ENCODE peak calls at places on chromosome 14, in six cellular contexts. C is A549, S is testis, T is thyroid gland, F is foreskin keratinocyte, G is cardiac muscle cell. L is an unnamed sample.
A peak's percentile ranks its signal among the peaks of the same experiment; 100 is the strongest.

GRCh38 chr14:21090194-21090939 is 8.1 kb downstream of the ZNF219 start:
- DNase-seq in C (no peak), S (no peak), T (no peak), F (no peak), G (peak; percentile 21), L (no peak)

GRCh38 chr14:90559811-90560492 is 163.1 kb downstream of the CALM1 start:
- DNase-seq in C (no peak), S (no peak), T (no peak), F (no peak), G (no peak), L (no peak)

GRCh38 chr14:78519863-78520262 is 349.7 kb downstream of the NRXN3 start:
- DNase-seq in C (no peak), S (peak; percentile 52), T (peak; percentile 7), F (peak; percentile 9), G (peak; percentile 18), L (peak; percentile 29)

GRCh38 chr14:30655124-30655523 is 33.0 kb downstream of the SCFD1 start:
- DNase-seq in C (no peak), S (no peak), T (no peak), F (no peak), G (no peak), L (no peak)

GRCh38 chr14:66746316-66747006 is 238.5 kb downstream of the GPHN start:
- DNase-seq in C (peak; percentile 66), S (peak; percentile 53), T (no peak), F (peak; percentile 42), G (peak; percentile 75), L (peak; percentile 26)

GRCh38 chr14:100786131-100786530 is 39.8 kb upstream of the MEG3 start:
- DNase-seq in C (no peak), S (no peak), T (no peak), F (no peak), G (peak; percentile 75), L (no peak)

GRCh38 chr14:52922656-52923055 is 28.2 kb downstream of the FERMT2 start:
- DNase-seq in C (no peak), S (no peak), T (no peak), F (peak; percentile 25), G (peak; percentile 63), L (no peak)

GRCh38 chr14:25411933-25412757 is 362.2 kb upstream of the STXBP6 start:
- DNase-seq in C (peak; percentile 5), S (peak; percentile 59), T (no peak), F (no peak), G (peak; percentile 5), L (no peak)

GRCh38 chr14:34081576-34082136 is 130.8 kb upstream of the EGLN3 start:
- DNase-seq in C (peak; percentile 59), S (no peak), T (no peak), F (peak; percentile 75), G (peak; percentile 45), L (peak; percentile 74)

GRCh38 chr14:82889701-82890100 is 1356.0 kb upstream of the SEL1L start:
- DNase-seq in C (no peak), S (no peak), T (no peak), F (no peak), G (no peak), L (no peak)

GRCh38 chr14:99187858-99188257 is 84.1 kb downstream of the BCL11B start:
- DNase-seq in C (no peak), S (no peak), T (no peak), F (no peak), G (no peak), L (no peak)

GRCh38 chr14:99188721-99189120 is 83.3 kb downstream of the BCL11B start:
- DNase-seq in C (no peak), S (no peak), T (no peak), F (peak; percentile 20), G (no peak), L (no peak)

GRCh38 chr14:99185436-99186068 is 86.4 kb downstream of the BCL11B start:
- DNase-seq in C (no peak), S (no peak), T (no peak), F (no peak), G (no peak), L (no peak)

GRCh38 chr14:99189201-99189801 is 82.7 kb downstream of the BCL11B start:
- DNase-seq in C (no peak), S (no peak), T (no peak), F (no peak), G (no peak), L (no peak)

GRCh38 chr14:99186956-99187690 is 84.9 kb downstream of the BCL11B start:
- DNase-seq in C (no peak), S (no peak), T (no peak), F (no peak), G (no peak), L (no peak)
- H3K27ac ChIP-seq in C (no peak overlapping the region), S (no peak overlapping the region), T (no peak overlapping the region), F (no peak overlapping the region), G (no peak overlapping the region), L (no peak overlapping the region)

GRCh38 chr14:36824854-36825253 is 163.2 kb downstream of the PAX9 start:
- DNase-seq in C (no peak), S (no peak), T (no peak), F (no peak), G (no peak), L (no peak)
- TF ChIP-seq CTCF in C (no peak), S (no peak), T (no peak), F (no peak), G (no peak), L (no peak)

GRCh38 chr14:69631509-69631908 is 20.1 kb downstream of the SUSD6 start:
- DNase-seq in C (no peak), S (no peak), T (no peak), F (no peak), G (no peak), L (no peak)
- H3K27ac ChIP-seq in C (no peak overlapping the region), S (no peak overlapping the region), T (no peak overlapping the region), F (no peak overlapping the region), G (no peak overlapping the region), L (no peak overlapping the region)

DNA sequence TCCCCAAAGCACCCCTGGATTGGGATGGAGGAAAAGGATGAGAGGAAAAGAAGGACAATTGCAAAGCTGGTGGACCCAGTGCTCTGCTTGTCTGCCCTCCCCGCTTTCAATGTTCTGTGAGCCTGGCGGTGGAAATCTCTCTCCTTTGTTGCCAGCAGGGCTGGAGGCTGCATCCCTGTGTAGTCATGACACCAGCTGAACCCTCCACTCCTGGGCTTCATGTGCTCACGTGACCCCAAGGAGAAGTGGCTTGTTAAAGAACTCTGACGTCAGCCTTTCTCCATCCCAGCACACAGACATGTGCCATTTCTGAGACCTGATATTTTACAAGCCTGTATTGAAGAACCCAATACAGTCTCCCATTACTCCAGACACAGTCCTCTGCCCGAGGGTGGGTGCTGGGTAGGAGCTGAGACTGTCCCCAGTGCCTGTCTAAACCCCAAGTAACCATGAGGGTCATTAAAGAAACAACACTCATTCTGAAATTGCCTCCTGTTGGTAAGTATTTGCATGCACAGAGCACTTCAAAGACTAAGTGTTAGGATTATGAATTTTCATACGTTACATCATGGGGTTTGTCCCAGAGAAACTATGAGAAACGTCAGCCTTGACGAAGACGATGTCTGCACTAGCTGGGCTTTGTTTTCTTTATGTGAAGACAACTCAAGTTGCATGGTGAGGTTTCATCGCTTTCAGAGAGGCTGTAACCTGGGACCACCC is 21.7 kb downstream of the GALNT16 start:
- DNase-seq in C (no peak), S (no peak), T (peak; percentile 8), F (no peak), G (no peak), L (no peak)
- TF ChIP-seq CTCF in C (no peak), S (no peak), T (no peak), F (no peak), G (no peak), L (no peak)

GRCh38 chr14:97707603-97708002 is 910.4 kb downstream of the VRK1 start:
- DNase-seq in C (no peak), S (no peak), T (no peak), F (no peak), G (no peak), L (no peak)
- H3K27ac ChIP-seq in C (no peak overlapping the region), S (no peak overlapping the region), T (no peak overlapping the region), F (no peak overlapping the region), G (no peak overlapping the region), L (no peak overlapping the region)

GRCh38 chr14:22865424-22866215 is 5.9 kb upstream of the LRP10 start:
- DNase-seq in C (no peak), S (no peak), T (no peak), F (no peak), G (no peak), L (no peak)
- TF ChIP-seq CTCF in C (no peak), S (no peak), T (no peak), F (peak; percentile 28), G (peak; percentile 36), L (no peak)

GRCh38 chr14:22174412-22174811 is 414.6 kb downstream of the DAD1 start:
- DNase-seq in C (no peak), S (no peak), T (no peak), F (no peak), G (no peak), L (no peak)
- H3K27ac ChIP-seq in C (no peak overlapping the region), S (no peak overlapping the region), T (no peak overlapping the region), F (no peak overlapping the region), G (no peak overlapping the region), L (no peak overlapping the region)

L was measured in RWPE1.